ENCODE peak calls at places on chromosome 11, in nine cellular contexts. One of them, this sample, is unnamed.

GRCh38 chr11:35566161-35566560 is 40.7 kb upstream of the PAMR1 start:
- DNase-seq in germinal center: no peak
- DNase-seq in coronary artery: no peak
- DNase-seq in activated CD4-positive, alpha-beta memory T cell treated with anti-CD3 and anti-CD28 coated beads for 36 hours: no peak
- DNase-seq in posterior cingulate gyrus: no peak
- DNase-seq in neuronal stem cell: no peak
- DNase-seq in activated CD4-positive, CD25-positive, alpha-beta regulatory T cell treated with anti-CD3 and anti-CD28 coated beads, Interleukin-2, amount 50 U/mL, for 16 hours: no peak
- DNase-seq in lower lobe of right lung: no peak
- DNase-seq in NCI-H1436: no peak
- DNase-seq in this sample: no peak

GRCh38 chr11:116984589-116984988 is 113.6 kb downstream of the SIK3 start:
- DNase-seq in germinal center: no peak
- DNase-seq in coronary artery: no peak
- DNase-seq in activated CD4-positive, alpha-beta memory T cell treated with anti-CD3 and anti-CD28 coated beads for 36 hours: no peak
- DNase-seq in posterior cingulate gyrus: no peak
- DNase-seq in neuronal stem cell: no peak
- DNase-seq in activated CD4-positive, CD25-positive, alpha-beta regulatory T cell treated with anti-CD3 and anti-CD28 coated beads, Interleukin-2, amount 50 U/mL, for 16 hours: no peak
- DNase-seq in lower lobe of right lung: no peak
- DNase-seq in NCI-H1436: no peak
- DNase-seq in this sample: no peak

GRCh38 chr11:64250875-64251721 is at the start of gene PLCB3:
- DNase-seq in germinal center: peak; percentile 88
- DNase-seq in coronary artery: no peak
- DNase-seq in activated CD4-positive, alpha-beta memory T cell treated with anti-CD3 and anti-CD28 coated beads for 36 hours: peak; percentile 71
- DNase-seq in posterior cingulate gyrus: no peak
- DNase-seq in neuronal stem cell: peak; percentile 76
- DNase-seq in activated CD4-positive, CD25-positive, alpha-beta regulatory T cell treated with anti-CD3 and anti-CD28 coated beads, Interleukin-2, amount 50 U/mL, for 16 hours: peak; percentile 50
- DNase-seq in lower lobe of right lung: peak; percentile 69
- DNase-seq in NCI-H1436: peak; percentile 25
- DNase-seq in this sample: no peak

GRCh38 chr11:71488086-71488967 is 35.3 kb downstream of the NADSYN1 start:
- DNase-seq in germinal center: no peak
- DNase-seq in coronary artery: no peak
- DNase-seq in activated CD4-positive, alpha-beta memory T cell treated with anti-CD3 and anti-CD28 coated beads for 36 hours: no peak
- DNase-seq in posterior cingulate gyrus: no peak
- DNase-seq in neuronal stem cell: peak; percentile 4
- DNase-seq in activated CD4-positive, CD25-positive, alpha-beta regulatory T cell treated with anti-CD3 and anti-CD28 coated beads, Interleukin-2, amount 50 U/mL, for 16 hours: no peak
- DNase-seq in lower lobe of right lung: no peak
- DNase-seq in NCI-H1436: no peak
- DNase-seq in this sample: no peak

GRCh38 chr11:73344191-73344607 is 32.0 kb upstream of the RELT start:
- DNase-seq in germinal center: no peak
- DNase-seq in coronary artery: no peak
- DNase-seq in activated CD4-positive, alpha-beta memory T cell treated with anti-CD3 and anti-CD28 coated beads for 36 hours: no peak
- DNase-seq in posterior cingulate gyrus: peak; percentile 74
- DNase-seq in neuronal stem cell: no peak
- DNase-seq in activated CD4-positive, CD25-positive, alpha-beta regulatory T cell treated with anti-CD3 and anti-CD28 coated beads, Interleukin-2, amount 50 U/mL, for 16 hours: no peak
- DNase-seq in lower lobe of right lung: no peak
- DNase-seq in NCI-H1436: no peak
- DNase-seq in this sample: no peak

GRCh38 chr11:84390441-84391078 is 1104.4 kb upstream of the CCDC90B start:
- DNase-seq in germinal center: no peak
- DNase-seq in coronary artery: no peak
- DNase-seq in activated CD4-positive, alpha-beta memory T cell treated with anti-CD3 and anti-CD28 coated beads for 36 hours: no peak
- DNase-seq in posterior cingulate gyrus: no peak
- DNase-seq in neuronal stem cell: peak; percentile 39
- DNase-seq in activated CD4-positive, CD25-positive, alpha-beta regulatory T cell treated with anti-CD3 and anti-CD28 coated beads, Interleukin-2, amount 50 U/mL, for 16 hours: no peak
- DNase-seq in lower lobe of right lung: no peak
- DNase-seq in NCI-H1436: no peak
- DNase-seq in this sample: no peak

GRCh38 chr11:118933486-118933885 is 7.8 kb upstream of the BCL9L start:
- DNase-seq in germinal center: no peak
- DNase-seq in coronary artery: no peak
- DNase-seq in activated CD4-positive, alpha-beta memory T cell treated with anti-CD3 and anti-CD28 coated beads for 36 hours: no peak
- DNase-seq in posterior cingulate gyrus: no peak
- DNase-seq in neuronal stem cell: no peak
- DNase-seq in activated CD4-positive, CD25-positive, alpha-beta regulatory T cell treated with anti-CD3 and anti-CD28 coated beads, Interleukin-2, amount 50 U/mL, for 16 hours: no peak
- DNase-seq in lower lobe of right lung: no peak
- DNase-seq in NCI-H1436: no peak
- DNase-seq in this sample: no peak

GRCh38 chr11:102470257-102470656 is 17.7 kb upstream of the TMEM123 start:
- DNase-seq in germinal center: no peak
- DNase-seq in coronary artery: no peak
- DNase-seq in activated CD4-positive, alpha-beta memory T cell treated with anti-CD3 and anti-CD28 coated beads for 36 hours: no peak
- DNase-seq in posterior cingulate gyrus: no peak
- DNase-seq in neuronal stem cell: no peak
- DNase-seq in activated CD4-positive, CD25-positive, alpha-beta regulatory T cell treated with anti-CD3 and anti-CD28 coated beads, Interleukin-2, amount 50 U/mL, for 16 hours: no peak
- DNase-seq in lower lobe of right lung: no peak
- DNase-seq in NCI-H1436: no peak
- DNase-seq in this sample: no peak

GRCh38 chr11:41256060-41256459 is 203.4 kb downstream of the LRRC4C start:
- DNase-seq in germinal center: no peak
- DNase-seq in coronary artery: no peak
- DNase-seq in activated CD4-positive, alpha-beta memory T cell treated with anti-CD3 and anti-CD28 coated beads for 36 hours: no peak
- DNase-seq in posterior cingulate gyrus: no peak
- DNase-seq in neuronal stem cell: no peak
- DNase-seq in activated CD4-positive, CD25-positive, alpha-beta regulatory T cell treated with anti-CD3 and anti-CD28 coated beads, Interleukin-2, amount 50 U/mL, for 16 hours: no peak
- DNase-seq in lower lobe of right lung: no peak
- DNase-seq in NCI-H1436: no peak
- DNase-seq in this sample: no peak

GRCh38 chr11:118437046-118437735 is 899 bp downstream of the KMT2A start:
- DNase-seq in germinal center: peak; percentile 54
- DNase-seq in coronary artery: peak; percentile 77
- DNase-seq in activated CD4-positive, alpha-beta memory T cell treated with anti-CD3 and anti-CD28 coated beads for 36 hours: peak; percentile 69
- DNase-seq in posterior cingulate gyrus: peak; percentile 28
- DNase-seq in neuronal stem cell: peak; percentile 54
- DNase-seq in activated CD4-positive, CD25-positive, alpha-beta regulatory T cell treated with anti-CD3 and anti-CD28 coated beads, Interleukin-2, amount 50 U/mL, for 16 hours: no peak
- DNase-seq in lower lobe of right lung: peak; percentile 50
- DNase-seq in NCI-H1436: peak; percentile 49
- DNase-seq in this sample: peak; percentile 64

GRCh38 chr11:64694821-64695365 is 28.1 kb downstream of the NRXN2 start:
- DNase-seq in germinal center: peak; percentile 65
- DNase-seq in coronary artery: no peak
- DNase-seq in activated CD4-positive, alpha-beta memory T cell treated with anti-CD3 and anti-CD28 coated beads for 36 hours: no peak
- DNase-seq in posterior cingulate gyrus: peak; percentile 76
- DNase-seq in neuronal stem cell: no peak
- DNase-seq in activated CD4-positive, CD25-positive, alpha-beta regulatory T cell treated with anti-CD3 and anti-CD28 coated beads, Interleukin-2, amount 50 U/mL, for 16 hours: no peak
- DNase-seq in lower lobe of right lung: no peak
- DNase-seq in NCI-H1436: peak; percentile 38
- DNase-seq in this sample: no peak

This sample was measured in colonic mucosa.